ENCODE peak calls at places on chromosomes 12 and 14, in four cellular contexts. One of them, this sample, is unnamed.

GRCh38 chr14:91835920-91836843 is 31.2 kb downstream of the TC2N start:
- DNase-seq in T-helper 2 cell: peak
- DNase-seq in stimulated activated naive CD8-positive, alpha-beta T cell treated with anti-CD3 and anti-CD28 coated beads, Interleukin-15, Interleukin-2, amounts not matched to agents 100 U/mL and 50 U/mL, for 24 hours: peak
- DNase-seq in tibial artery: peak
- DNase-seq in this sample: no peak

GRCh38 chr14:105087308-105087962 is 22.2 kb upstream of the GPR132 start:
- DNase-seq in stimulated activated naive CD8-positive, alpha-beta T cell treated with anti-CD3 and anti-CD28 coated beads, Interleukin-15, Interleukin-2, amounts not matched to agents 100 U/mL and 50 U/mL, for 24 hours: peak
- DNase-seq in T-helper 2 cell: no peak
- DNase-seq in tibial artery: peak
- DNase-seq in this sample: peak

GRCh38 chr12:23824358-23824757 is 125.1 kb downstream of the SOX5 start:
- DNase-seq in tibial artery: no peak
- DNase-seq in stimulated activated naive CD8-positive, alpha-beta T cell treated with anti-CD3 and anti-CD28 coated beads, Interleukin-15, Interleukin-2, amounts not matched to agents 100 U/mL and 50 U/mL, for 24 hours: no peak
- DNase-seq in T-helper 2 cell: no peak
- DNase-seq in this sample: no peak

GRCh38 chr12:117881517-117881916 is 87.3 kb downstream of the KSR2 start:
- DNase-seq in tibial artery: no peak
- DNase-seq in stimulated activated naive CD8-positive, alpha-beta T cell treated with anti-CD3 and anti-CD28 coated beads, Interleukin-15, Interleukin-2, amounts not matched to agents 100 U/mL and 50 U/mL, for 24 hours: no peak
- DNase-seq in T-helper 2 cell: no peak
- DNase-seq in this sample: no peak

GRCh38 chr12:83404521-83404920 is 717.8 kb downstream of the TMTC2 start:
- DNase-seq in T-helper 2 cell: no peak
- DNase-seq in tibial artery: no peak
- DNase-seq in stimulated activated naive CD8-positive, alpha-beta T cell treated with anti-CD3 and anti-CD28 coated beads, Interleukin-15, Interleukin-2, amounts not matched to agents 100 U/mL and 50 U/mL, for 24 hours: no peak
- DNase-seq in this sample: no peak

GRCh38 chr14:104936361-104937155 is 11.9 kb downstream of the PLD4 start:
- DNase-seq in T-helper 2 cell: no peak
- DNase-seq in stimulated activated naive CD8-positive, alpha-beta T cell treated with anti-CD3 and anti-CD28 coated beads, Interleukin-15, Interleukin-2, amounts not matched to agents 100 U/mL and 50 U/mL, for 24 hours: no peak
- DNase-seq in tibial artery: peak
- DNase-seq in this sample: no peak

GRCh38 chr12:111211910-111212757 is 156.8 kb downstream of the PHETA1 start:
- DNase-seq in stimulated activated naive CD8-positive, alpha-beta T cell treated with anti-CD3 and anti-CD28 coated beads, Interleukin-15, Interleukin-2, amounts not matched to agents 100 U/mL and 50 U/mL, for 24 hours: no peak
- DNase-seq in tibial artery: no peak
- DNase-seq in T-helper 2 cell: no peak
- DNase-seq in this sample: no peak

GRCh38 chr14:101475468-101476257 is 85.6 kb upstream of the DIO3 start:
- DNase-seq in T-helper 2 cell: no peak
- DNase-seq in stimulated activated naive CD8-positive, alpha-beta T cell treated with anti-CD3 and anti-CD28 coated beads, Interleukin-15, Interleukin-2, amounts not matched to agents 100 U/mL and 50 U/mL, for 24 hours: no peak
- DNase-seq in tibial artery: peak
- DNase-seq in this sample: no peak

GRCh38 chr14:83463500-83464098 is 1929.9 kb upstream of the SEL1L start:
- DNase-seq in T-helper 2 cell: peak
- DNase-seq in tibial artery: no peak
- DNase-seq in stimulated activated naive CD8-positive, alpha-beta T cell treated with anti-CD3 and anti-CD28 coated beads, Interleukin-15, Interleukin-2, amounts not matched to agents 100 U/mL and 50 U/mL, for 24 hours: peak
- DNase-seq in this sample: no peak

GRCh38 chr12:95789126-95790024 is 1.2 kb downstream of the NTN4 start:
- DNase-seq in T-helper 2 cell: no peak
- DNase-seq in stimulated activated naive CD8-positive, alpha-beta T cell treated with anti-CD3 and anti-CD28 coated beads, Interleukin-15, Interleukin-2, amounts not matched to agents 100 U/mL and 50 U/mL, for 24 hours: no peak
- DNase-seq in tibial artery: peak
- DNase-seq in this sample: peak

GRCh38 chr14:56065621-56066295 is 52.5 kb upstream of the PELI2 start:
- DNase-seq in stimulated activated naive CD8-positive, alpha-beta T cell treated with anti-CD3 and anti-CD28 coated beads, Interleukin-15, Interleukin-2, amounts not matched to agents 100 U/mL and 50 U/mL, for 24 hours: no peak
- DNase-seq in T-helper 2 cell: no peak
- DNase-seq in tibial artery: no peak
- DNase-seq in this sample: no peak

GRCh38 chr12:46209165-46209564 is 59.7 kb downstream of the SLC38A1 start:
- DNase-seq in stimulated activated naive CD8-positive, alpha-beta T cell treated with anti-CD3 and anti-CD28 coated beads, Interleukin-15, Interleukin-2, amounts not matched to agents 100 U/mL and 50 U/mL, for 24 hours: no peak
- DNase-seq in tibial artery: no peak
- DNase-seq in T-helper 2 cell: no peak
- DNase-seq in this sample: no peak

GRCh38 chr12:115709410-115710065 is 568.0 kb downstream of the MED13L start:
- DNase-seq in stimulated activated naive CD8-positive, alpha-beta T cell treated with anti-CD3 and anti-CD28 coated beads, Interleukin-15, Interleukin-2, amounts not matched to agents 100 U/mL and 50 U/mL, for 24 hours: no peak
- DNase-seq in T-helper 2 cell: no peak
- DNase-seq in tibial artery: peak
- DNase-seq in this sample: no peak

This sample was measured in hepatic stellate cell.